ENCODE peak calls at places on chromosomes 2 and 18, in seven cellular contexts. L, C, H, E, O, Q and T are unnamed samples.
A peak's percentile ranks its signal among the peaks of the same experiment; 100 is the strongest.

GRCh38 chr2:17413031-17413430 is 105.2 kb downstream of the RAD51AP2 start:
- DNase-seq in C (no peak), H (no peak), Q (no peak), E (no peak), L (no peak), O (no peak), T (no peak)

GRCh38 chr2:101873543-101873942 is 118.2 kb upstream of the IL1R2 start:
- DNase-seq in L (no peak), O (no peak), Q (peak; percentile 4), H (no peak), C (no peak), E (no peak), T (no peak)

GRCh38 chr2:152336103-152336853 is 1.3 kb downstream of the FMNL2 start:
- DNase-seq in H (peak; percentile 63), Q (no peak), L (no peak), E (peak; percentile 61), O (peak; percentile 81), C (no peak), T (peak; percentile 69)

GRCh38 chr2:37993135-37993534 is 68.0 kb downstream of the RMDN2 start:
- DNase-seq in Q (no peak), H (no peak), E (no peak), L (no peak), O (no peak), C (no peak), T (no peak)

GRCh38 chr2:64615844-64616536 is 37.7 kb downstream of the SERTAD2 start:
- DNase-seq in E (no peak), H (no peak), Q (no peak), O (no peak), C (no peak), L (no peak), T (no peak)

GRCh38 chr2:207854484-207855386 is 85.0 kb upstream of the FZD5 start:
- DNase-seq in Q (no peak), H (no peak), E (no peak), C (no peak), L (no peak), O (no peak), T (no peak)

GRCh38 chr2:166057363-166058169 is 70.3 kb downstream of the SCN1A start:
- DNase-seq in H (no peak), L (no peak), Q (peak; percentile 42), O (no peak), C (no peak), E (no peak), T (no peak)

GRCh38 chr2:233416706-233417105 is 62.4 kb downstream of the DGKD start:
- DNase-seq in L (no peak), Q (no peak), H (no peak), C (no peak), E (no peak), O (no peak), T (no peak)

GRCh38 chr2:112149866-112150435 is 11.8 kb downstream of the FBLN7 start:
- DNase-seq in O (no peak), Q (no peak), E (no peak), H (no peak), L (no peak), C (no peak), T (no peak)

GRCh38 chr2:179460530-179460929 is 195.9 kb upstream of the SESTD1 start:
- DNase-seq in O (no peak), L (no peak), Q (no peak), C (no peak), H (no peak), E (peak; percentile 28), T (peak; percentile 29)

GRCh38 chr2:158457092-158457825 is 507 bp downstream of the PKP4 start:
- DNase-seq in E (peak; percentile 63), Q (peak; percentile 77), C (peak; percentile 40), H (peak; percentile 65), L (peak; percentile 3), O (peak; percentile 74), T (peak; percentile 59)

GRCh38 chr2:234690569-234691225 is 193.8 kb upstream of the ARL4C start:
- DNase-seq in O (no peak), E (no peak), Q (no peak), L (no peak), C (no peak), H (no peak), T (no peak)

GRCh38 chr18:37710731-37711130 is 145.1 kb upstream of the CELF4 start:
- DNase-seq in Q (no peak), C (no peak), E (no peak), O (no peak), L (no peak), H (no peak), T (no peak)

GRCh38 chr18:41753826-41754225 is 201.2 kb upstream of the PIK3C3 start:
- DNase-seq in C (no peak), E (no peak), O (no peak), Q (no peak), H (no peak), L (no peak), T (no peak)

GRCh38 chr2:155368934-155369333 is 670.4 kb downstream of the KCNJ3 start:
- DNase-seq in L (no peak), H (no peak), O (no peak), Q (peak; percentile 17), C (no peak), E (no peak), T (no peak)

GRCh38 chr18:5543036-5543671 is 643 bp downstream of the EPB41L3 start:
- DNase-seq in C (no peak), O (peak; percentile 55), E (peak; percentile 55), H (peak; percentile 25), Q (no peak), L (no peak), T (no peak)

GRCh38 chr18:58264846-58265245 is 220.8 kb downstream of the NEDD4L start:
- DNase-seq in L (no peak), O (no peak), E (no peak), Q (no peak), C (no peak), H (no peak), T (no peak)

GRCh38 chr18:76429262-76430126 is 65.5 kb downstream of the ZNF516 start:
- DNase-seq in C (no peak), Q (no peak), E (no peak), L (no peak), H (no peak), O (peak; percentile 59), T (no peak)

GRCh38 chr2:174117951-174118930 is 130.1 kb downstream of the OLA1 start:
- DNase-seq in Q (no peak), L (no peak), C (no peak), H (no peak), E (no peak), O (no peak), T (no peak)

GRCh38 chr2:149080964-149081363 is 42.5 kb downstream of the LYPD6B start:
- DNase-seq in E (no peak), H (no peak), Q (no peak), O (no peak), L (no peak), C (no peak), T (no peak)

GRCh38 chr2:65063426-65063825 is 7.2 kb downstream of the CEP68 start:
- DNase-seq in Q (no peak), E (no peak), O (no peak), H (no peak), C (no peak), L (no peak), T (no peak)

GRCh38 chr18:80154293-80154692 is 45.2 kb downstream of the ADNP2 start:
- DNase-seq in H (peak; percentile 58), L (no peak), C (no peak), E (no peak), O (no peak), Q (peak; percentile 35), T (no peak)

GRCh38 chr2:172452845-172453244 is 25.5 kb downstream of the ITGA6 start:
- DNase-seq in H (no peak), Q (no peak), E (no peak), O (no peak), C (no peak), L (no peak), T (no peak)

GRCh38 chr2:28437142-28437835 is 44.6 kb downstream of the FOSL2 start:
- DNase-seq in E (no peak), C (no peak), L (no peak), O (peak; percentile 64), Q (no peak), H (no peak), T (no peak)

GRCh38 chr2:190501231-190501630 is 33.3 kb downstream of the NEMP2 start:
- DNase-seq in L (no peak), Q (no peak), O (no peak), H (no peak), E (no peak), C (no peak), T (no peak)
- H3K36me3 ChIP-seq in L (peaks cover 37% of the 10 kb centered on the region), Q (no peaks in the 10 kb centered on the region), O (peaks cover 3% of the 10 kb centered on the region), H (peaks cover 8% of the 10 kb centered on the region), E (peaks cover 11% of the 10 kb centered on the region), C (peaks cover 36% of the 10 kb centered on the region), T (no peaks in the 10 kb centered on the region)

DNA sequence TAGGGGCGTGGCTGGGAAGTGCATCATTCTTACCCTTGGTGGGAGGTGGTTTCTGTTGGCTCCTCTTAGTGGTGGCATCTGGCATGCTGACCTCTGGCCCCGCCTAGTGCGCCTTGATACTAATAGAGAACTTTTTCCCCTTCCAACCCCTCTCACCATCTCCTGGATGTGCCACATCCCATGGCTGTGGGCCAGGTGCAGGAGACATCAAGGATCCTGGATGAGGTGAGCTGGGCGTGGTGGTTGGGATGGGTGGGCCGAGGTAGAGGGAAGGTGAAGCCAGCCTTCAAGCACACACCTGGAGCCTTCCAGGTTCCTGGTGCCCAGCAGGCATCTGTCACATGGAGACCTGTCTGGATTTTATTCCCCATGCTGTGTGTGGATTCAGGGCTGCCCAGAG is 149.2 kb downstream of the DYSF start:
- DNase-seq in L (no peak), O (peak; percentile 12), C (no peak), Q (no peak), E (no peak), H (no peak), T (peak; percentile 28)
- H3K4me1 ChIP-seq in L (no peaks in the 10 kb centered on the region), O (peaks cover 3% of the 10 kb centered on the region), C (no peaks in the 10 kb centered on the region), Q (peaks cover 8% of the 10 kb centered on the region), E (no peaks in the 10 kb centered on the region), H (no peaks in the 10 kb centered on the region), T (peaks cover 9% of the 10 kb centered on the region)

GRCh38 chr2:203412555-203413331 is 84.5 kb downstream of the ABI2 start:
- DNase-seq in O (peak; percentile 65), L (no peak), E (no peak), Q (no peak), C (no peak), H (no peak), T (peak; percentile 42)
- H3K36me3 ChIP-seq in O (peaks cover 14% of the 10 kb centered on the region), L (peaks cover 8% of the 10 kb centered on the region), E (peaks cover 18% of the 10 kb centered on the region), Q (peaks cover 5% of the 10 kb centered on the region), C (peaks cover 11% of the 10 kb centered on the region), H (peaks cover under 1% of the 10 kb centered on the region), T (peaks cover 7% of the 10 kb centered on the region)

DNA sequence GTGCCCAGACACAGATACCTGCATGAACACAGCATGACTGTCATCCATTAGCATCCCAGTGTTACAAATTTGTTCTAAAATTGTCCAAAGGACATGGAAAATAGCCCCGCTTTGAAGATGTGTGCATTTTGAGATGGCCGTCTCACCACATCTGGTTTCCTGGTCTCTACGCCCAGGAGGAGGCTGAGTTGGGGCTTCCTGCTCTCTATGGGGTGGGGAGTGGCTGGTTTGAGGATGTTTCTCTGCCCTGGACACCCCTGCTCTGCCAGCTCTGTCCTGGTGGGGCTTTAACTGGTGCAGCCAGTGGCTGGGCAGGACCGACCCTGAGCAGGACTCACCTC is 74.6 kb upstream of the SMAD7 start:
- DNase-seq in E (peak; percentile 5), C (no peak), O (peak; percentile 21), Q (no peak), L (no peak), H (no peak), T (no peak)
- H3K4me1 ChIP-seq in E (no peaks in the 10 kb centered on the region), C (no peaks in the 10 kb centered on the region), O (no peaks in the 10 kb centered on the region), Q (peaks cover 20% of the 10 kb centered on the region), L (no peaks in the 10 kb centered on the region), H (peaks cover 14% of the 10 kb centered on the region), T (no peaks in the 10 kb centered on the region)